ENCODE peak calls at places on chromosomes 2 and 18, in nine cellular contexts. One of them, this sample, is unnamed.

GRCh38 chr2:30756051-30756719 is 51.1 kb downstream of the CAPN13 start:
- DNase-seq in astrocyte: no peak
- DNase-seq in right lobe of liver: peak; percentile 23
- DNase-seq in sigmoid colon: peak; percentile 33
- DNase-seq in stomach: no peak
- DNase-seq in tibial artery: no peak
- DNase-seq in Karpas-422: no peak
- DNase-seq in foreskin fibroblast: peak; percentile 26
- DNase-seq in WERI-Rb-1: no peak
- DNase-seq in this sample: peak; percentile 38

GRCh38 chr2:44100351-44100750 is 68.3 kb upstream of the PPM1B start:
- DNase-seq in foreskin fibroblast: peak; percentile 97
- DNase-seq in astrocyte: peak; percentile 98
- DNase-seq in stomach: peak; percentile 38
- DNase-seq in Karpas-422: no peak
- DNase-seq in sigmoid colon: peak; percentile 77
- DNase-seq in WERI-Rb-1: peak; percentile 90
- DNase-seq in right lobe of liver: peak; percentile 68
- DNase-seq in tibial artery: peak; percentile 84
- DNase-seq in this sample: peak; percentile 93

GRCh38 chr2:165357758-165358157 is 111.7 kb upstream of the CSRNP3 start:
- DNase-seq in tibial artery: no peak
- DNase-seq in astrocyte: peak; percentile 85
- DNase-seq in right lobe of liver: no peak
- DNase-seq in foreskin fibroblast: peak; percentile 47
- DNase-seq in sigmoid colon: no peak
- DNase-seq in WERI-Rb-1: no peak
- DNase-seq in stomach: no peak
- DNase-seq in Karpas-422: no peak
- DNase-seq in this sample: no peak

GRCh38 chr2:140338827-140339226 is 1558.6 kb upstream of the NXPH2 start:
- DNase-seq in astrocyte: no peak
- DNase-seq in foreskin fibroblast: no peak
- DNase-seq in WERI-Rb-1: no peak
- DNase-seq in tibial artery: no peak
- DNase-seq in Karpas-422: no peak
- DNase-seq in stomach: no peak
- DNase-seq in right lobe of liver: no peak
- DNase-seq in sigmoid colon: no peak
- DNase-seq in this sample: no peak

GRCh38 chr2:126828471-126828870 is 70.2 kb upstream of the TEX51 start:
- DNase-seq in WERI-Rb-1: no peak
- DNase-seq in Karpas-422: no peak
- DNase-seq in sigmoid colon: peak; percentile 15
- DNase-seq in stomach: no peak
- DNase-seq in tibial artery: no peak
- DNase-seq in foreskin fibroblast: no peak
- DNase-seq in right lobe of liver: no peak
- DNase-seq in astrocyte: no peak
- DNase-seq in this sample: peak; percentile 94

GRCh38 chr2:12051831-12052230 is 305.4 kb downstream of the LPIN1 start:
- DNase-seq in tibial artery: no peak
- DNase-seq in sigmoid colon: no peak
- DNase-seq in stomach: no peak
- DNase-seq in WERI-Rb-1: no peak
- DNase-seq in Karpas-422: no peak
- DNase-seq in right lobe of liver: no peak
- DNase-seq in foreskin fibroblast: peak; percentile 79
- DNase-seq in astrocyte: peak; percentile 63
- DNase-seq in this sample: peak; percentile 24

GRCh38 chr18:79506191-79507075 is 110.7 kb downstream of the NFATC1 start:
- DNase-seq in foreskin fibroblast: no peak
- DNase-seq in WERI-Rb-1: no peak
- DNase-seq in sigmoid colon: peak; percentile 86
- DNase-seq in Karpas-422: no peak
- DNase-seq in right lobe of liver: peak; percentile 19
- DNase-seq in stomach: no peak
- DNase-seq in tibial artery: peak; percentile 59
- DNase-seq in astrocyte: peak; percentile 55
- DNase-seq in this sample: no peak

GRCh38 chr18:29271496-29271895 is 1094.6 kb upstream of the CDH2 start:
- DNase-seq in right lobe of liver: no peak
- DNase-seq in stomach: no peak
- DNase-seq in sigmoid colon: no peak
- DNase-seq in astrocyte: peak; percentile 46
- DNase-seq in foreskin fibroblast: peak; percentile 41
- DNase-seq in WERI-Rb-1: no peak
- DNase-seq in tibial artery: no peak
- DNase-seq in Karpas-422: no peak
- DNase-seq in this sample: no peak

DNA sequence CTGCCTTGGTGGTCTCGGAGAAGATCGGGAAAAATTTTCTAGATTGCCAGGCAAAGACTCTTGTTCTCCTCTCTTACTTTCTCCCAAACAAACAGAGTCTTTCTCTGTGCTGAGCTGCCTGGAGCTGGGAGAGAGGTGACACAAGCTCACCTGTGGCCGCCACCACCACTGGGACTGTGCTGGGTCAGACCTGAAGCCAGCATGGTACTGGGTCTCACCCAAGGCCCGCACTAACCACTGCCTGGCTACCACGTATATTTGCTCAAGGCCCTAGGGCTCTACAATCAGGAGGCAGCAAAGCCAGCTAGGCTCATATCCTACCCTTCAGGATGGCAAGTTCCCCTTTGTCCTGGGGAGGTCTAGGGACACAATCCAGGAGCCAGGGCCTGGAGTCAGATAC is 312.2 kb downstream of the DLGAP1 start:
- DNase-seq in stomach: no peak
- DNase-seq in astrocyte: no peak
- DNase-seq in sigmoid colon: no peak
- DNase-seq in foreskin fibroblast: no peak
- DNase-seq in right lobe of liver: no peak
- DNase-seq in WERI-Rb-1: no peak
- DNase-seq in Karpas-422: no peak
- DNase-seq in tibial artery: no peak
- DNase-seq in this sample: no peak
- H3K4me3 ChIP-seq in stomach: no peak overlapping the region
- H3K4me3 ChIP-seq in astrocyte: no peak overlapping the region
- H3K4me3 ChIP-seq in sigmoid colon: no peak overlapping the region
- H3K4me3 ChIP-seq in foreskin fibroblast: no peak overlapping the region
- H3K4me3 ChIP-seq in right lobe of liver: no peak overlapping the region
- H3K4me3 ChIP-seq in WERI-Rb-1: no peak overlapping the region
- H3K4me3 ChIP-seq in Karpas-422: no peak overlapping the region
- H3K4me3 ChIP-seq in tibial artery: no peak overlapping the region
- H3K4me3 ChIP-seq in this sample: no peak overlapping the region

GRCh38 chr2:25129901-25130520 is 38.4 kb downstream of the POMC start:
- DNase-seq in stomach: no peak
- DNase-seq in sigmoid colon: no peak
- DNase-seq in Karpas-422: no peak
- DNase-seq in WERI-Rb-1: no peak
- DNase-seq in right lobe of liver: no peak
- DNase-seq in foreskin fibroblast: no peak
- DNase-seq in astrocyte: no peak
- DNase-seq in tibial artery: no peak
- DNase-seq in this sample: peak; percentile 37

GRCh38 chr2:25132296-25132630 is 36.1 kb downstream of the POMC start:
- DNase-seq in WERI-Rb-1: no peak
- DNase-seq in sigmoid colon: no peak
- DNase-seq in Karpas-422: no peak
- DNase-seq in astrocyte: no peak
- DNase-seq in tibial artery: no peak
- DNase-seq in right lobe of liver: no peak
- DNase-seq in foreskin fibroblast: no peak
- DNase-seq in stomach: no peak
- DNase-seq in this sample: no peak

GRCh38 chr2:25132693-25133092 is 35.7 kb downstream of the POMC start:
- DNase-seq in Karpas-422: no peak
- DNase-seq in astrocyte: no peak
- DNase-seq in WERI-Rb-1: no peak
- DNase-seq in tibial artery: no peak
- DNase-seq in stomach: no peak
- DNase-seq in foreskin fibroblast: no peak
- DNase-seq in sigmoid colon: no peak
- DNase-seq in right lobe of liver: no peak
- DNase-seq in this sample: no peak

GRCh38 chr2:25131253-25131566 is 37.2 kb downstream of the POMC start:
- DNase-seq in stomach: no peak
- DNase-seq in Karpas-422: no peak
- DNase-seq in foreskin fibroblast: no peak
- DNase-seq in right lobe of liver: no peak
- DNase-seq in astrocyte: no peak
- DNase-seq in tibial artery: no peak
- DNase-seq in sigmoid colon: no peak
- DNase-seq in WERI-Rb-1: no peak
- DNase-seq in this sample: no peak

DNA sequence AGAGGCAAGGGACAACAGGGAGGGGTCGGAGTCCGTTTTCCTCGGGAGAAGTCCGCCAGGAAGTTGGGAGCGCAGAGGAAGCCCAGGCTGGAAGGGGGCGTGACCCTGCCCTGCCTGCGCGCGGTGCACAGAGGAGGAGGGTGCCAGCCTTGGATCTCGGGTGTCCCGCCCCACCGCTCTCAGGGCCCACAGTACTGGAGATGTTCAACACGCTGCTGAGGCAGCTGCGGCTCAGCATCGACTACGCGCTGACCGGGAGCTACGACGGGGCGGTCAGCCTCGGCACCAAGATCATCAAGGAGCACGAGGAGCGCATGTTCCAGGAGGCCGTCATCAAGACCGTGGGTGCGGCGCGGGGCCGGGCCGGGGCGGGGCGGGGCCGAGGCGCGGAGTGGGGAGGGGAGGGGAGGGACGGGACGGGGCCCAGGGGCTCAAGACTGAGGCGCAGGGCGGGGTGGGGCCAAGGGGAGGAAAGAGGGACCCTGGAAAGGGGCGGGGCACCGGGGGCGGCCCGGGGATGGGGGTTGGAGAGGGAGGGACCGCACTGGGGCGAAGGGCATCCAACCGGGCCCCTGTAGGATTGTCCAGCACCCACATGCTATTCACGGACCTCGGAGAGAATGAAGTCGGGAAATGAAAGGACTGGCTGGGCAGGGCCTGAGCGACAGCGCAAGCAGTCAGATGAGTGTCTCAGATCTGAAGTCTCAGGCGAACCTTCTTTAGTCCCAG is 36.6 kb downstream of the POMC start:
- DNase-seq in tibial artery: no peak
- DNase-seq in Karpas-422: no peak
- DNase-seq in astrocyte: no peak
- DNase-seq in foreskin fibroblast: no peak
- DNase-seq in WERI-Rb-1: no peak
- DNase-seq in stomach: peak; percentile 30
- DNase-seq in sigmoid colon: no peak
- DNase-seq in right lobe of liver: peak; percentile 26
- DNase-seq in this sample: no peak
- H3K4me3 ChIP-seq in tibial artery: peak overlapping the region; percentile 39
- H3K4me3 ChIP-seq in Karpas-422: no peak overlapping the region
- H3K4me3 ChIP-seq in astrocyte: no peak overlapping the region
- H3K4me3 ChIP-seq in foreskin fibroblast: no peak overlapping the region
- H3K4me3 ChIP-seq in WERI-Rb-1: no peak overlapping the region
- H3K4me3 ChIP-seq in stomach: peak overlapping the region; percentile 38
- H3K4me3 ChIP-seq in sigmoid colon: peak overlapping the region; percentile 17
- H3K4me3 ChIP-seq in right lobe of liver: no peak overlapping the region
- H3K4me3 ChIP-seq in this sample: no peak overlapping the region

GRCh38 chr18:38750786-38751185 is 1185.2 kb upstream of the CELF4 start:
- DNase-seq in astrocyte: no peak
- DNase-seq in sigmoid colon: no peak
- DNase-seq in Karpas-422: no peak
- DNase-seq in stomach: no peak
- DNase-seq in right lobe of liver: no peak
- DNase-seq in foreskin fibroblast: no peak
- DNase-seq in tibial artery: no peak
- DNase-seq in WERI-Rb-1: no peak
- DNase-seq in this sample: no peak

GRCh38 chr18:38751211-38751610 is 1185.6 kb upstream of the CELF4 start:
- DNase-seq in astrocyte: no peak
- DNase-seq in tibial artery: no peak
- DNase-seq in WERI-Rb-1: no peak
- DNase-seq in foreskin fibroblast: no peak
- DNase-seq in stomach: no peak
- DNase-seq in Karpas-422: no peak
- DNase-seq in right lobe of liver: no peak
- DNase-seq in sigmoid colon: no peak
- DNase-seq in this sample: no peak

GRCh38 chr18:38752430-38752829 is 1186.8 kb upstream of the CELF4 start:
- DNase-seq in sigmoid colon: no peak
- DNase-seq in astrocyte: no peak
- DNase-seq in foreskin fibroblast: no peak
- DNase-seq in Karpas-422: no peak
- DNase-seq in WERI-Rb-1: no peak
- DNase-seq in right lobe of liver: no peak
- DNase-seq in stomach: no peak
- DNase-seq in tibial artery: no peak
- DNase-seq in this sample: no peak

GRCh38 chr18:38747153-38747552 is 1181.6 kb upstream of the CELF4 start:
- DNase-seq in astrocyte: no peak
- DNase-seq in WERI-Rb-1: no peak
- DNase-seq in tibial artery: no peak
- DNase-seq in Karpas-422: peak; percentile 41
- DNase-seq in sigmoid colon: no peak
- DNase-seq in stomach: no peak
- DNase-seq in right lobe of liver: no peak
- DNase-seq in foreskin fibroblast: no peak
- DNase-seq in this sample: peak; percentile 8

DNA sequence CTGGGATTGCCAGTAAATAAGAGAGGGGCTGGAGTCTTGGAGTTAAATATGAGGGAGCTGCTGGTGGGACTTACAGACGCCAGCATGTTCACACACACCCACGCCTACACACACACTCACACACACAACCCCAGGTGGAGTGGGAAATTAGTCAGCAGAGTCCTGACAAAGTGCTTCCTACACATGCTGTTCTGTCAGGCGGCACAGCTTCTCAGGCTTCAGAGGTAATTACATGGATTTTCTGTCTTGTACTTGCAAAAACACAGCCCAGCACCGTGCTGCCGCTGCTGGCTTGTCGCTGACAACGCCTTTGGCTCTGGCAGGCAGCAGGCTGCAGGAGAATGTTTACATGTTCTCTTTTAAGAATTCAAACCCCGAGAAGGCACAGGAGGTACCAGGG is 1186.3 kb upstream of the CELF4 start:
- DNase-seq in Karpas-422: no peak
- DNase-seq in astrocyte: no peak
- DNase-seq in sigmoid colon: no peak
- DNase-seq in WERI-Rb-1: no peak
- DNase-seq in stomach: no peak
- DNase-seq in foreskin fibroblast: no peak
- DNase-seq in tibial artery: no peak
- DNase-seq in right lobe of liver: no peak
- DNase-seq in this sample: no peak
- H3K4me3 ChIP-seq in Karpas-422: no peak overlapping the region
- H3K4me3 ChIP-seq in astrocyte: no peak overlapping the region
- H3K4me3 ChIP-seq in sigmoid colon: no peak overlapping the region
- H3K4me3 ChIP-seq in WERI-Rb-1: no peak overlapping the region
- H3K4me3 ChIP-seq in stomach: no peak overlapping the region
- H3K4me3 ChIP-seq in foreskin fibroblast: no peak overlapping the region
- H3K4me3 ChIP-seq in tibial artery: no peak overlapping the region
- H3K4me3 ChIP-seq in right lobe of liver: no peak overlapping the region
- H3K4me3 ChIP-seq in this sample: no peak overlapping the region

GRCh38 chr2:162072181-162072702 is 1.8 kb downstream of the DPP4 start:
- DNase-seq in right lobe of liver: no peak
- DNase-seq in Karpas-422: no peak
- DNase-seq in tibial artery: no peak
- DNase-seq in astrocyte: peak; percentile 78
- DNase-seq in WERI-Rb-1: no peak
- DNase-seq in sigmoid colon: no peak
- DNase-seq in foreskin fibroblast: peak; percentile 54
- DNase-seq in stomach: no peak
- DNase-seq in this sample: no peak

GRCh38 chr2:162073776-162074578 is at the start of gene DPP4:
- DNase-seq in astrocyte: no peak
- DNase-seq in right lobe of liver: peak; percentile 78
- DNase-seq in tibial artery: peak; percentile 21
- DNase-seq in sigmoid colon: peak; percentile 72
- DNase-seq in foreskin fibroblast: no peak
- DNase-seq in stomach: peak; percentile 68
- DNase-seq in WERI-Rb-1: peak; percentile 31
- DNase-seq in Karpas-422: no peak
- DNase-seq in this sample: peak; percentile 16

GRCh38 chr2:162074937-162075688 is 1.1 kb upstream of the DPP4 start:
- DNase-seq in right lobe of liver: no peak
- DNase-seq in stomach: no peak
- DNase-seq in astrocyte: peak; percentile 51
- DNase-seq in foreskin fibroblast: peak; percentile 66
- DNase-seq in WERI-Rb-1: peak; percentile 22
- DNase-seq in sigmoid colon: no peak
- DNase-seq in Karpas-422: no peak
- DNase-seq in tibial artery: no peak
- DNase-seq in this sample: no peak

GRCh38 chr2:162074579-162074922 is 536 bp upstream of the DPP4 start:
- DNase-seq in tibial artery: no peak
- DNase-seq in stomach: no peak
- DNase-seq in foreskin fibroblast: no peak
- DNase-seq in right lobe of liver: no peak
- DNase-seq in Karpas-422: no peak
- DNase-seq in astrocyte: no peak
- DNase-seq in sigmoid colon: no peak
- DNase-seq in WERI-Rb-1: no peak
- DNase-seq in this sample: no peak

DNA sequence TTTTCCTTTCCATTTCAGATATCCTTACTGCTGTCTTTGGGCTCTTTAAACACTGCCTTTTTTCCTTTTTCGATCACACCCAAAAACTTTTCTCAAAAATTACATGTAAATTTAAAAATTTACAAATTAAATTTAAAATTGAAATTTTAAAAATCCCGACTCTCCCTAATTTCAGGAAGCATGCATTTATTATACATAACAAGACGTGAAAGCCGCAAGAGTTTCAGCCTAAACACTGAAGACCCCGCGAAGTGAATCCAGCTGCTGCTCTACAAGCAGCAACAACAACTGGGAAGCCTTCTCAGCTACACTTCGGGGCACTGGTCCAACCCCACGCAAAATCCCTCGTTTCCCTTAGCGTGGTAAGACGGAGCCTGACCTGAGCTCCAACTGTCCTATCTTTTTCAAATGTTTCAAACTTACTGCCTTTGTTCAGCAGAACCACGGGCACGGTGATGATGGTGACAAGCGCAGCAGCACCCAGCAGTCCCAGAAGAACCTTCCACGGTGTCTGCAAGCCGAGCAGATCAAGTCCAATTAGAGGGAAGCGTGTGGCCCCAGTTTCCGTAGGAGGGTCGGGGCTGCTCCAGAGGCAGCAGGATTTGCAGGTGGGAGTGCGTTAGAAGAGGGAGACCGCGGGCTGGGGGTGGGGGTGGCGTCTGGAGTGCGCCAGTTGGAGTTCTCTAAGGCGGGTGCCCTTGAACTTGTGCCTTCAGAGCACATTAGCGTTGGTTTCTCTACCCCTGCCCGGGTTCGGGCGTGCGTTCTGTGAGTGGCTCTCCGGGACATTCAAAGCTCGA is 839 bp downstream of the DPP4 start:
- DNase-seq in stomach: no peak
- DNase-seq in foreskin fibroblast: no peak
- DNase-seq in WERI-Rb-1: peak; percentile 18
- DNase-seq in astrocyte: no peak
- DNase-seq in right lobe of liver: peak; percentile 34
- DNase-seq in Karpas-422: no peak
- DNase-seq in tibial artery: no peak
- DNase-seq in sigmoid colon: peak; percentile 66
- DNase-seq in this sample: no peak
- H3K4me3 ChIP-seq in stomach: peak overlapping the region; percentile 73
- H3K4me3 ChIP-seq in foreskin fibroblast: peak overlapping the region; percentile 70
- H3K4me3 ChIP-seq in WERI-Rb-1: peak overlapping the region; percentile 88
- H3K4me3 ChIP-seq in astrocyte: peak overlapping the region; percentile 56
- H3K4me3 ChIP-seq in right lobe of liver: peak overlapping the region; percentile 68
- H3K4me3 ChIP-seq in Karpas-422: no peak overlapping the region
- H3K4me3 ChIP-seq in tibial artery: peak overlapping the region; percentile 50
- H3K4me3 ChIP-seq in sigmoid colon: peak overlapping the region; percentile 58
- H3K4me3 ChIP-seq in this sample: no peak overlapping the region

This sample was measured in NB4.